ENCODE peak calls at places on chromosomes 13 and 19, in eight cellular contexts. One of them, this sample, is unnamed.

GRCh38 chr13:94188173-94188869 is 291.2 kb downstream of the DCT start:
- DNase-seq in stimulated activated CD8-positive, alpha-beta memory T cell treated with anti-CD3 and anti-CD28 coated beads, Interleukin-15, amount 100 ng/mL, for 48 hours: no peak
- DNase-seq in H7: peak
- DNase-seq in PC-9: no peak
- DNase-seq in endodermal cell: peak
- DNase-seq in NCI-H2107: no peak
- DNase-seq in germinal center: no peak
- DNase-seq in activated B cell treated with CpG ODN at 0.5 μM for 24 hours: no peak
- DNase-seq in this sample: no peak

GRCh38 chr13:77691871-77692270 is 5.6 kb upstream of the SLAIN1 start:
- DNase-seq in H7: no peak
- DNase-seq in stimulated activated CD8-positive, alpha-beta memory T cell treated with anti-CD3 and anti-CD28 coated beads, Interleukin-15, amount 100 ng/mL, for 48 hours: no peak
- DNase-seq in PC-9: no peak
- DNase-seq in germinal center: no peak
- DNase-seq in NCI-H2107: no peak
- DNase-seq in activated B cell treated with CpG ODN at 0.5 μM for 24 hours: no peak
- DNase-seq in endodermal cell: no peak
- DNase-seq in this sample: no peak

GRCh38 chr13:21020176-21020575 is 41.2 kb downstream of the LATS2 start:
- DNase-seq in H7: no peak
- DNase-seq in NCI-H2107: no peak
- DNase-seq in germinal center: no peak
- DNase-seq in stimulated activated CD8-positive, alpha-beta memory T cell treated with anti-CD3 and anti-CD28 coated beads, Interleukin-15, amount 100 ng/mL, for 48 hours: no peak
- DNase-seq in PC-9: no peak
- DNase-seq in endodermal cell: peak
- DNase-seq in activated B cell treated with CpG ODN at 0.5 μM for 24 hours: no peak
- DNase-seq in this sample: no peak

GRCh38 chr19:41993612-41994483 is at the start of gene ATP1A3:
- DNase-seq in stimulated activated CD8-positive, alpha-beta memory T cell treated with anti-CD3 and anti-CD28 coated beads, Interleukin-15, amount 100 ng/mL, for 48 hours: peak
- DNase-seq in PC-9: peak
- DNase-seq in germinal center: peak
- DNase-seq in NCI-H2107: peak
- DNase-seq in activated B cell treated with CpG ODN at 0.5 μM for 24 hours: peak
- DNase-seq in endodermal cell: peak
- DNase-seq in H7: peak
- DNase-seq in this sample: no peak

GRCh38 chr19:51131780-51132680 is 7.3 kb downstream of the SIGLEC9 start:
- DNase-seq in PC-9: peak
- DNase-seq in stimulated activated CD8-positive, alpha-beta memory T cell treated with anti-CD3 and anti-CD28 coated beads, Interleukin-15, amount 100 ng/mL, for 48 hours: no peak
- DNase-seq in germinal center: no peak
- DNase-seq in H7: no peak
- DNase-seq in endodermal cell: no peak
- DNase-seq in NCI-H2107: no peak
- DNase-seq in activated B cell treated with CpG ODN at 0.5 μM for 24 hours: no peak
- DNase-seq in this sample: no peak

GRCh38 chr19:55640043-55640576 is 692 bp upstream of the ZNF580 start:
- DNase-seq in PC-9: no peak
- DNase-seq in endodermal cell: peak
- DNase-seq in NCI-H2107: no peak
- DNase-seq in H7: peak
- DNase-seq in germinal center: peak
- DNase-seq in activated B cell treated with CpG ODN at 0.5 μM for 24 hours: peak
- DNase-seq in stimulated activated CD8-positive, alpha-beta memory T cell treated with anti-CD3 and anti-CD28 coated beads, Interleukin-15, amount 100 ng/mL, for 48 hours: no peak
- DNase-seq in this sample: no peak

GRCh38 chr13:30148171-30148754 is 159.1 kb downstream of the KATNAL1 start:
- DNase-seq in germinal center: no peak
- DNase-seq in endodermal cell: no peak
- DNase-seq in H7: no peak
- DNase-seq in activated B cell treated with CpG ODN at 0.5 μM for 24 hours: no peak
- DNase-seq in PC-9: no peak
- DNase-seq in NCI-H2107: no peak
- DNase-seq in stimulated activated CD8-positive, alpha-beta memory T cell treated with anti-CD3 and anti-CD28 coated beads, Interleukin-15, amount 100 ng/mL, for 48 hours: no peak
- DNase-seq in this sample: no peak

GRCh38 chr13:52713894-52714293 is 25.7 kb downstream of the CNMD start:
- DNase-seq in H7: no peak
- DNase-seq in germinal center: no peak
- DNase-seq in stimulated activated CD8-positive, alpha-beta memory T cell treated with anti-CD3 and anti-CD28 coated beads, Interleukin-15, amount 100 ng/mL, for 48 hours: no peak
- DNase-seq in PC-9: no peak
- DNase-seq in NCI-H2107: no peak
- DNase-seq in endodermal cell: no peak
- DNase-seq in activated B cell treated with CpG ODN at 0.5 μM for 24 hours: no peak
- DNase-seq in this sample: no peak

GRCh38 chr13:85567909-85568308 is 231.3 kb downstream of the SLITRK6 start:
- DNase-seq in PC-9: no peak
- DNase-seq in endodermal cell: no peak
- DNase-seq in germinal center: no peak
- DNase-seq in NCI-H2107: no peak
- DNase-seq in H7: no peak
- DNase-seq in stimulated activated CD8-positive, alpha-beta memory T cell treated with anti-CD3 and anti-CD28 coated beads, Interleukin-15, amount 100 ng/mL, for 48 hours: no peak
- DNase-seq in activated B cell treated with CpG ODN at 0.5 μM for 24 hours: no peak
- DNase-seq in this sample: no peak

GRCh38 chr13:114264886-114265611 is 16.4 kb upstream of the UPF3A start:
- DNase-seq in H7: no peak
- DNase-seq in activated B cell treated with CpG ODN at 0.5 μM for 24 hours: no peak
- DNase-seq in NCI-H2107: no peak
- DNase-seq in endodermal cell: no peak
- DNase-seq in stimulated activated CD8-positive, alpha-beta memory T cell treated with anti-CD3 and anti-CD28 coated beads, Interleukin-15, amount 100 ng/mL, for 48 hours: no peak
- DNase-seq in PC-9: no peak
- DNase-seq in germinal center: no peak
- DNase-seq in this sample: no peak

GRCh38 chr19:1774999-1775772 is 21.9 kb downstream of the ONECUT3 start:
- DNase-seq in NCI-H2107: no peak
- DNase-seq in activated B cell treated with CpG ODN at 0.5 μM for 24 hours: no peak
- DNase-seq in germinal center: peak
- DNase-seq in stimulated activated CD8-positive, alpha-beta memory T cell treated with anti-CD3 and anti-CD28 coated beads, Interleukin-15, amount 100 ng/mL, for 48 hours: no peak
- DNase-seq in endodermal cell: peak
- DNase-seq in H7: peak
- DNase-seq in PC-9: no peak
- DNase-seq in this sample: no peak

GRCh38 chr13:27131202-27131623 is 40.4 kb downstream of the USP12 start:
- DNase-seq in stimulated activated CD8-positive, alpha-beta memory T cell treated with anti-CD3 and anti-CD28 coated beads, Interleukin-15, amount 100 ng/mL, for 48 hours: peak
- DNase-seq in PC-9: no peak
- DNase-seq in endodermal cell: no peak
- DNase-seq in H7: no peak
- DNase-seq in germinal center: peak
- DNase-seq in NCI-H2107: no peak
- DNase-seq in activated B cell treated with CpG ODN at 0.5 μM for 24 hours: peak
- DNase-seq in this sample: no peak

GRCh38 chr13:38045278-38046048 is 175.9 kb upstream of the TRPC4 start:
- DNase-seq in stimulated activated CD8-positive, alpha-beta memory T cell treated with anti-CD3 and anti-CD28 coated beads, Interleukin-15, amount 100 ng/mL, for 48 hours: no peak
- DNase-seq in NCI-H2107: no peak
- DNase-seq in activated B cell treated with CpG ODN at 0.5 μM for 24 hours: no peak
- DNase-seq in H7: peak
- DNase-seq in PC-9: peak
- DNase-seq in germinal center: no peak
- DNase-seq in endodermal cell: peak
- DNase-seq in this sample: no peak

GRCh38 chr13:25186187-25186586 is 14.1 kb upstream of the AMER2 start:
- DNase-seq in H7: no peak
- DNase-seq in activated B cell treated with CpG ODN at 0.5 μM for 24 hours: no peak
- DNase-seq in PC-9: no peak
- DNase-seq in stimulated activated CD8-positive, alpha-beta memory T cell treated with anti-CD3 and anti-CD28 coated beads, Interleukin-15, amount 100 ng/mL, for 48 hours: no peak
- DNase-seq in NCI-H2107: no peak
- DNase-seq in germinal center: no peak
- DNase-seq in endodermal cell: no peak
- DNase-seq in this sample: no peak

GRCh38 chr19:52197964-52198363 is 8.1 kb downstream of the PPP2R1A start:
- DNase-seq in germinal center: no peak
- DNase-seq in NCI-H2107: no peak
- DNase-seq in H7: no peak
- DNase-seq in activated B cell treated with CpG ODN at 0.5 μM for 24 hours: no peak
- DNase-seq in endodermal cell: no peak
- DNase-seq in PC-9: no peak
- DNase-seq in stimulated activated CD8-positive, alpha-beta memory T cell treated with anti-CD3 and anti-CD28 coated beads, Interleukin-15, amount 100 ng/mL, for 48 hours: no peak
- DNase-seq in this sample: no peak

GRCh38 chr13:105446197-105446596 is 1089.3 kb downstream of the EFNB2 start:
- DNase-seq in stimulated activated CD8-positive, alpha-beta memory T cell treated with anti-CD3 and anti-CD28 coated beads, Interleukin-15, amount 100 ng/mL, for 48 hours: no peak
- DNase-seq in PC-9: no peak
- DNase-seq in germinal center: no peak
- DNase-seq in endodermal cell: no peak
- DNase-seq in H7: no peak
- DNase-seq in activated B cell treated with CpG ODN at 0.5 μM for 24 hours: no peak
- DNase-seq in NCI-H2107: no peak
- DNase-seq in this sample: no peak

GRCh38 chr19:10141479-10141878 is 21.8 kb upstream of the EIF3G start:
- DNase-seq in NCI-H2107: no peak
- DNase-seq in stimulated activated CD8-positive, alpha-beta memory T cell treated with anti-CD3 and anti-CD28 coated beads, Interleukin-15, amount 100 ng/mL, for 48 hours: no peak
- DNase-seq in endodermal cell: no peak
- DNase-seq in PC-9: no peak
- DNase-seq in germinal center: no peak
- DNase-seq in H7: peak
- DNase-seq in activated B cell treated with CpG ODN at 0.5 μM for 24 hours: no peak
- DNase-seq in this sample: no peak

GRCh38 chr13:97276862-97277269 is 54.7 kb downstream of the MBNL2 start:
- DNase-seq in activated B cell treated with CpG ODN at 0.5 μM for 24 hours: no peak
- DNase-seq in PC-9: no peak
- DNase-seq in germinal center: no peak
- DNase-seq in stimulated activated CD8-positive, alpha-beta memory T cell treated with anti-CD3 and anti-CD28 coated beads, Interleukin-15, amount 100 ng/mL, for 48 hours: no peak
- DNase-seq in endodermal cell: no peak
- DNase-seq in H7: no peak
- DNase-seq in NCI-H2107: no peak
- DNase-seq in this sample: no peak

GRCh38 chr19:18191640-18192062 is 1.4 kb upstream of the MPV17L2 start:
- DNase-seq in H7: no peak
- DNase-seq in PC-9: peak
- DNase-seq in NCI-H2107: no peak
- DNase-seq in activated B cell treated with CpG ODN at 0.5 μM for 24 hours: no peak
- DNase-seq in germinal center: no peak
- DNase-seq in stimulated activated CD8-positive, alpha-beta memory T cell treated with anti-CD3 and anti-CD28 coated beads, Interleukin-15, amount 100 ng/mL, for 48 hours: no peak
- DNase-seq in endodermal cell: no peak
- DNase-seq in this sample: no peak

GRCh38 chr13:86563308-86563707 is 764.1 kb upstream of the SLITRK6 start:
- DNase-seq in endodermal cell: no peak
- DNase-seq in H7: no peak
- DNase-seq in germinal center: no peak
- DNase-seq in PC-9: no peak
- DNase-seq in stimulated activated CD8-positive, alpha-beta memory T cell treated with anti-CD3 and anti-CD28 coated beads, Interleukin-15, amount 100 ng/mL, for 48 hours: no peak
- DNase-seq in NCI-H2107: no peak
- DNase-seq in activated B cell treated with CpG ODN at 0.5 μM for 24 hours: no peak
- DNase-seq in this sample: no peak

GRCh38 chr13:33543631-33544030 is 258.1 kb upstream of the STARD13 start:
- DNase-seq in PC-9: no peak
- DNase-seq in stimulated activated CD8-positive, alpha-beta memory T cell treated with anti-CD3 and anti-CD28 coated beads, Interleukin-15, amount 100 ng/mL, for 48 hours: no peak
- DNase-seq in activated B cell treated with CpG ODN at 0.5 μM for 24 hours: no peak
- DNase-seq in NCI-H2107: no peak
- DNase-seq in endodermal cell: no peak
- DNase-seq in germinal center: no peak
- DNase-seq in H7: no peak
- DNase-seq in this sample: no peak

GRCh38 chr13:23288564-23288963 is 107.8 kb downstream of the SGCG start:
- DNase-seq in endodermal cell: no peak
- DNase-seq in activated B cell treated with CpG ODN at 0.5 μM for 24 hours: no peak
- DNase-seq in H7: no peak
- DNase-seq in stimulated activated CD8-positive, alpha-beta memory T cell treated with anti-CD3 and anti-CD28 coated beads, Interleukin-15, amount 100 ng/mL, for 48 hours: no peak
- DNase-seq in NCI-H2107: no peak
- DNase-seq in PC-9: no peak
- DNase-seq in germinal center: no peak
- DNase-seq in this sample: no peak

GRCh38 chr13:111420113-111420876 is 99.9 kb downstream of the TEX29 start:
- DNase-seq in H7: no peak
- DNase-seq in NCI-H2107: no peak
- DNase-seq in stimulated activated CD8-positive, alpha-beta memory T cell treated with anti-CD3 and anti-CD28 coated beads, Interleukin-15, amount 100 ng/mL, for 48 hours: no peak
- DNase-seq in germinal center: no peak
- DNase-seq in PC-9: no peak
- DNase-seq in endodermal cell: peak
- DNase-seq in activated B cell treated with CpG ODN at 0.5 μM for 24 hours: no peak
- DNase-seq in this sample: no peak

GRCh38 chr19:46731007-46731501 is 14.1 kb upstream of the PRKD2 start:
- DNase-seq in endodermal cell: no peak
- DNase-seq in PC-9: peak
- DNase-seq in stimulated activated CD8-positive, alpha-beta memory T cell treated with anti-CD3 and anti-CD28 coated beads, Interleukin-15, amount 100 ng/mL, for 48 hours: no peak
- DNase-seq in germinal center: no peak
- DNase-seq in NCI-H2107: no peak
- DNase-seq in activated B cell treated with CpG ODN at 0.5 μM for 24 hours: no peak
- DNase-seq in H7: no peak
- DNase-seq in this sample: no peak

GRCh38 chr13:40624338-40624737 is 42.1 kb downstream of the FOXO1 start:
- DNase-seq in NCI-H2107: no peak
- DNase-seq in PC-9: no peak
- DNase-seq in germinal center: no peak
- DNase-seq in endodermal cell: no peak
- DNase-seq in stimulated activated CD8-positive, alpha-beta memory T cell treated with anti-CD3 and anti-CD28 coated beads, Interleukin-15, amount 100 ng/mL, for 48 hours: no peak
- DNase-seq in H7: no peak
- DNase-seq in activated B cell treated with CpG ODN at 0.5 μM for 24 hours: no peak
- DNase-seq in this sample: no peak

GRCh38 chr13:25973576-25973975 is 78.2 kb downstream of the SHISA2 start:
- DNase-seq in activated B cell treated with CpG ODN at 0.5 μM for 24 hours: no peak
- DNase-seq in germinal center: no peak
- DNase-seq in endodermal cell: no peak
- DNase-seq in NCI-H2107: no peak
- DNase-seq in H7: no peak
- DNase-seq in PC-9: no peak
- DNase-seq in stimulated activated CD8-positive, alpha-beta memory T cell treated with anti-CD3 and anti-CD28 coated beads, Interleukin-15, amount 100 ng/mL, for 48 hours: no peak
- DNase-seq in this sample: no peak

GRCh38 chr13:27915301-27916207 is 4.2 kb upstream of the PDX1 start:
- DNase-seq in activated B cell treated with CpG ODN at 0.5 μM for 24 hours: no peak
- DNase-seq in NCI-H2107: no peak
- DNase-seq in germinal center: no peak
- DNase-seq in endodermal cell: no peak
- DNase-seq in H7: peak
- DNase-seq in PC-9: no peak
- DNase-seq in stimulated activated CD8-positive, alpha-beta memory T cell treated with anti-CD3 and anti-CD28 coated beads, Interleukin-15, amount 100 ng/mL, for 48 hours: no peak
- DNase-seq in this sample: no peak

GRCh38 chr13:21138561-21138960 is 37.8 kb downstream of the SKA3 start:
- DNase-seq in endodermal cell: no peak
- DNase-seq in stimulated activated CD8-positive, alpha-beta memory T cell treated with anti-CD3 and anti-CD28 coated beads, Interleukin-15, amount 100 ng/mL, for 48 hours: no peak
- DNase-seq in NCI-H2107: no peak
- DNase-seq in H7: no peak
- DNase-seq in germinal center: no peak
- DNase-seq in PC-9: no peak
- DNase-seq in activated B cell treated with CpG ODN at 0.5 μM for 24 hours: no peak
- DNase-seq in this sample: no peak

GRCh38 chr13:65921933-65922332 is 1308.2 kb downstream of the PCDH9 start:
- DNase-seq in activated B cell treated with CpG ODN at 0.5 μM for 24 hours: no peak
- DNase-seq in endodermal cell: no peak
- DNase-seq in H7: no peak
- DNase-seq in stimulated activated CD8-positive, alpha-beta memory T cell treated with anti-CD3 and anti-CD28 coated beads, Interleukin-15, amount 100 ng/mL, for 48 hours: no peak
- DNase-seq in NCI-H2107: no peak
- DNase-seq in germinal center: no peak
- DNase-seq in PC-9: no peak
- DNase-seq in this sample: no peak

GRCh38 chr13:50080856-50081105 is 65.5 kb downstream of the KCNRG start:
- DNase-seq in H7: no peak
- DNase-seq in stimulated activated CD8-positive, alpha-beta memory T cell treated with anti-CD3 and anti-CD28 coated beads, Interleukin-15, amount 100 ng/mL, for 48 hours: no peak
- DNase-seq in germinal center: no peak
- DNase-seq in endodermal cell: no peak
- DNase-seq in activated B cell treated with CpG ODN at 0.5 μM for 24 hours: no peak
- DNase-seq in NCI-H2107: no peak
- DNase-seq in PC-9: no peak
- DNase-seq in this sample: no peak

GRCh38 chr13:44516771-44517170 is 59.4 kb downstream of the TSC22D1 start:
- DNase-seq in activated B cell treated with CpG ODN at 0.5 μM for 24 hours: no peak
- DNase-seq in stimulated activated CD8-positive, alpha-beta memory T cell treated with anti-CD3 and anti-CD28 coated beads, Interleukin-15, amount 100 ng/mL, for 48 hours: no peak
- DNase-seq in PC-9: no peak
- DNase-seq in NCI-H2107: no peak
- DNase-seq in germinal center: no peak
- DNase-seq in H7: peak
- DNase-seq in endodermal cell: peak
- DNase-seq in this sample: no peak

GRCh38 chr19:991174-991931 is 7.2 kb downstream of the WDR18 start:
- DNase-seq in activated B cell treated with CpG ODN at 0.5 μM for 24 hours: no peak
- DNase-seq in stimulated activated CD8-positive, alpha-beta memory T cell treated with anti-CD3 and anti-CD28 coated beads, Interleukin-15, amount 100 ng/mL, for 48 hours: peak
- DNase-seq in NCI-H2107: no peak
- DNase-seq in endodermal cell: peak
- DNase-seq in PC-9: peak
- DNase-seq in H7: peak
- DNase-seq in germinal center: peak
- DNase-seq in this sample: no peak

GRCh38 chr13:25085125-25085742 is 10.7 kb upstream of the PABPC3 start:
- DNase-seq in endodermal cell: peak
- DNase-seq in stimulated activated CD8-positive, alpha-beta memory T cell treated with anti-CD3 and anti-CD28 coated beads, Interleukin-15, amount 100 ng/mL, for 48 hours: no peak
- DNase-seq in PC-9: peak
- DNase-seq in NCI-H2107: no peak
- DNase-seq in germinal center: peak
- DNase-seq in H7: peak
- DNase-seq in activated B cell treated with CpG ODN at 0.5 μM for 24 hours: no peak
- DNase-seq in this sample: no peak

GRCh38 chr19:46890423-46891170 is 29.8 kb downstream of the ARHGAP35 start:
- DNase-seq in H7: no peak
- DNase-seq in NCI-H2107: no peak
- DNase-seq in activated B cell treated with CpG ODN at 0.5 μM for 24 hours: no peak
- DNase-seq in germinal center: no peak
- DNase-seq in PC-9: no peak
- DNase-seq in endodermal cell: no peak
- DNase-seq in stimulated activated CD8-positive, alpha-beta memory T cell treated with anti-CD3 and anti-CD28 coated beads, Interleukin-15, amount 100 ng/mL, for 48 hours: no peak
- DNase-seq in this sample: no peak

This sample was measured in breast epithelium.